ENCODE peak calls at places on chromosomes 3 and 15, in four cellular contexts. Q is GM12878, U is K562, L is HepG2. O is an unnamed sample.

GRCh38 chr15:39514933-39515332 is 65.9 kb upstream of the THBS1 start:
- DNase-seq in L (no peak), Q (no peak), U (no peak), O (no peak)

GRCh38 chr15:74795961-74796625 is 14.2 kb downstream of the CSK start:
- DNase-seq in L (no peak), Q (no peak), U (no peak), O (no peak)

GRCh38 chr15:73325191-73325980 is 43.4 kb downstream of the HCN4 start:
- DNase-seq in Q (no peak), L (no peak), U (peak; percentile 30), O (no peak)

GRCh38 chr15:29812384-29812694 is 9.9 kb downstream of the TJP1 start:
- DNase-seq in Q (no peak), L (no peak), U (no peak), O (peak; percentile 27)

GRCh38 chr3:53820756-53821580 is 25.3 kb downstream of the CHDH start:
- DNase-seq in Q (no peak), U (no peak), L (no peak), O (no peak)

GRCh38 chr15:97652700-97653167 is 307.8 kb upstream of the ARRDC4 start:
- DNase-seq in Q (no peak), L (no peak), U (no peak), O (no peak)

GRCh38 chr3:57164217-57164605 is 942 bp downstream of the IL17RD start:
- DNase-seq in U (no peak), L (no peak), Q (no peak), O (no peak)

GRCh38 chr3:140050396-140050795 is 115.4 kb downstream of the CLSTN2 start:
- DNase-seq in L (no peak), Q (no peak), U (no peak), O (no peak)

GRCh38 chr3:46876313-46877300 is 914 bp upstream of the PTH1R start:
- DNase-seq in Q (no peak), U (no peak), L (no peak), O (no peak)

GRCh38 chr3:138943724-138944131 is 3.2 kb downstream of the FOXL2 start:
- DNase-seq in U (peak; percentile 73), Q (no peak), L (no peak), O (no peak)

GRCh38 chr15:98596885-98597343 is 51.4 kb upstream of the IGF1R start:
- DNase-seq in L (no peak), Q (no peak), U (no peak), O (no peak)

GRCh38 chr3:140050977-140051957 is 116.3 kb downstream of the CLSTN2 start:
- DNase-seq in Q (no peak), U (peak; percentile 36), L (peak; percentile 2), O (no peak)

GRCh38 chr3:106337116-106337515 is 468.3 kb upstream of the CBLB start:
- DNase-seq in L (no peak), Q (no peak), U (no peak), O (no peak)

GRCh38 chr3:88641033-88641604 is 466.3 kb upstream of the EPHA3 start:
- DNase-seq in Q (no peak), L (no peak), U (no peak), O (no peak)

GRCh38 chr3:7307410-7307809 is 446.5 kb downstream of the GRM7 start:
- DNase-seq in L (no peak), Q (no peak), U (no peak), O (no peak)

GRCh38 chr3:65118279-65118678 is 430.5 kb upstream of the ADAMTS9 start:
- DNase-seq in Q (no peak), U (no peak), L (no peak), O (no peak)

GRCh38 chr3:35422826-35423601 is 216.3 kb upstream of the ARPP21 start:
- DNase-seq in L (no peak), U (no peak), Q (no peak), O (no peak)
- TF ChIP-seq POLR2AphosphoS2 in L (no peak), U (no peak), Q (no peak), O (no peak)

GRCh38 chr15:41502787-41503668 is 9.4 kb downstream of the ITPKA start:
- DNase-seq in U (no peak), Q (no peak), L (no peak), O (no peak)
- H3K4me3 ChIP-seq in U (no peak overlapping the region), Q (peak overlapping the region; percentile 45), L (no peak overlapping the region), O (no peak overlapping the region)

GRCh38 chr15:70777156-70777926 is 14.0 kb upstream of the UACA start:
- DNase-seq in Q (no peak), L (no peak), U (no peak), O (no peak)
- H3K4me1 ChIP-seq in Q (no peaks in the 10 kb centered on the region), L (no peaks in the 10 kb centered on the region), U (no peaks in the 10 kb centered on the region), O (peaks cover 48% of the 10 kb centered on the region)

DNA sequence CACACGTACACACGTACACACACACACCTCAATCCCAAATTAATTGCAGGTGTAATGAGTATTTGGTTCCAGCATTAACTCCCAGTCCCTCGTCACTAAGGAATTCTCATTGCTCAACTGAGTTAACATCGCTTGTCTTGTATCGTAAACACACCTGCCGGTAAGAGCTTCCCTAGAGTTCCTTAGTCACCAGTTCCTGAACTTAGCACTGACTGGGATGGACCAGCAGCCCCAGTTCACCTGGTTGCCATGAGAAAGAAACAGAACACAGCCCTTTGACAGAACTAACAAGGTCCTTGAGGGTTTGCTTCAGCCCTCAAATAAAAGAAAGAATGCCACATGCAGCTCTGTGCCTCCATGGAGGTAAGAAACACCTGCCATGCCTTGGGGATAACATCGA is 66.3 kb upstream of the SLCO3A1 start:
- DNase-seq in L (no peak), U (no peak), Q (no peak), O (no peak)
- TF ChIP-seq POLR2AphosphoS2 in L (no peak), U (no peak), Q (no peak), O (no peak)

GRCh38 chr3:14691239-14691638 is 16.3 kb downstream of the C3orf20 start:
- DNase-seq in Q (peak; percentile 74), L (no peak), U (no peak), O (no peak)
- H3K4me3 ChIP-seq in Q (peak overlapping the region; percentile 4), L (no peak overlapping the region), U (no peak overlapping the region), O (no peak overlapping the region)

O was measured in A549.